ENCODE peak calls at places on chromosomes 3 and 15, in ten cellular contexts. X is HuH-7; S is islet precursor cell; E is NCI-H510A treated with DMSO at 0.1 percent for 48 hours; F is aorta; B is mesothelial cell of epicardium; N is activated T-helper 9 cell treated with anti-CD3 and anti-CD28 coated beads, Interleukin-2, amount 50 U/mL, for 16 hours; A is LNCaP clone FGC; W is T1000; Y is left colon. H is an unnamed sample.

GRCh38 chr15:35479423-35479822 is 66.5 kb downstream of the DPH6 start:
- DNase-seq in W (no peak), S (no peak), Y (no peak), N (no peak), X (peak), A (no peak), B (no peak), E (no peak), F (no peak), H (no peak)

GRCh38 chr3:194736277-194736895 is 50.7 kb downstream of the FAM43A start:
- DNase-seq in N (no peak), S (no peak), B (no peak), Y (no peak), F (no peak), E (no peak), A (no peak), X (no peak), W (no peak), H (no peak)

GRCh38 chr3:145981057-145981456 is 179.9 kb downstream of the PLOD2 start:
- DNase-seq in E (no peak), N (no peak), A (no peak), B (no peak), X (no peak), Y (no peak), S (no peak), W (no peak), F (no peak), H (no peak)

GRCh38 chr3:76131396-76132153 is 346.2 kb upstream of the ZNF717 start:
- DNase-seq in B (no peak), F (no peak), A (no peak), X (no peak), N (no peak), S (no peak), E (no peak), Y (no peak), W (peak), H (no peak)

GRCh38 chr3:178195824-178196223 is 340.4 kb upstream of the KCNMB2 start:
- DNase-seq in Y (no peak), S (no peak), N (no peak), B (no peak), F (no peak), W (no peak), X (no peak), E (no peak), A (no peak), H (no peak)

GRCh38 chr3:24510030-24510648 is 15.5 kb upstream of the THRB start:
- DNase-seq in X (no peak), W (no peak), B (no peak), E (no peak), Y (no peak), F (no peak), A (no peak), S (no peak), N (no peak), H (no peak)

GRCh38 chr3:117696871-117697270 is 987.3 kb downstream of the TUSC7 start:
- DNase-seq in A (no peak), S (no peak), N (no peak), E (no peak), B (no peak), X (no peak), W (no peak), F (no peak), Y (no peak), H (no peak)

GRCh38 chr3:42680256-42680655 is 5.1 kb upstream of the KLHL40 start:
- DNase-seq in A (no peak), N (no peak), F (no peak), Y (no peak), S (no peak), B (no peak), E (no peak), X (no peak), W (no peak), H (no peak)

GRCh38 chr3:40083066-40083465 is 226.4 kb upstream of the EIF1B start:
- DNase-seq in B (no peak), S (no peak), X (no peak), F (no peak), Y (no peak), W (no peak), E (no peak), A (no peak), N (no peak), H (no peak)

GRCh38 chr3:184448321-184449160 is 68.7 kb downstream of the CHRD start:
- DNase-seq in S (peak), F (no peak), A (peak), N (no peak), W (no peak), B (no peak), Y (no peak), E (no peak), X (no peak), H (no peak)

GRCh38 chr3:128313181-128313725 is 153.4 kb downstream of the DNAJB8 start:
- DNase-seq in X (no peak), N (no peak), Y (no peak), A (no peak), E (no peak), B (peak), F (no peak), W (no peak), S (peak), H (no peak)

GRCh38 chr3:17580901-17581300 is 161.5 kb downstream of the TBC1D5 start:
- DNase-seq in A (no peak), E (no peak), B (no peak), W (no peak), N (no peak), Y (no peak), S (no peak), X (no peak), F (no peak), H (no peak)

GRCh38 chr3:67854663-67855062 is 200.3 kb upstream of the SUCLG2 start:
- DNase-seq in Y (no peak), S (no peak), W (no peak), F (no peak), X (no peak), N (no peak), E (no peak), B (no peak), A (no peak), H (no peak)

GRCh38 chr15:73326157-73326556 is 42.6 kb downstream of the HCN4 start:
- DNase-seq in E (no peak), N (no peak), S (peak), B (no peak), W (no peak), A (no peak), F (peak), X (no peak), Y (no peak), H (no peak)

GRCh38 chr3:124439586-124439985 is 290.7 kb upstream of the UMPS start:
- DNase-seq in X (no peak), E (no peak), N (no peak), B (no peak), F (no peak), S (no peak), Y (no peak), W (no peak), A (no peak), H (no peak)

GRCh38 chr3:136778865-136779264 is 26.7 kb upstream of the STAG1 start:
- DNase-seq in W (no peak), B (no peak), E (no peak), A (no peak), F (no peak), Y (no peak), X (no peak), S (peak), N (no peak), H (no peak)

GRCh38 chr3:135310317-135310716 is 515.3 kb downstream of the EPHB1 start:
- DNase-seq in E (no peak), W (peak), F (no peak), B (no peak), Y (no peak), X (no peak), N (no peak), A (no peak), S (peak), H (no peak)

GRCh38 chr3:173745952-173746682 is 348.6 kb downstream of the NLGN1 start:
- DNase-seq in A (no peak), N (no peak), W (no peak), B (no peak), X (no peak), S (peak), Y (no peak), F (no peak), E (no peak), H (no peak)